ENCODE peak calls at places on chromosomes 16 and 17, in four cellular contexts. O is NT2/D1; Q is NCI-H1436; E is naive thymus-derived CD4-positive, alpha-beta T cell. D is an unnamed sample.

GRCh38 chr16:88070341-88070740 is 119.1 kb downstream of the BANP start:
- DNase-seq in Q (no peak), E (no peak), O (no peak), D (no peak)

GRCh38 chr16:10080031-10080772 is 102.0 kb downstream of the GRIN2A start:
- DNase-seq in E (no peak), Q (no peak), O (peak; percentile 27), D (no peak)

GRCh38 chr17:73231363-73231762 is 30.3 kb downstream of the CPSF4L start:
- DNase-seq in E (peak; percentile 5), O (no peak), Q (no peak), D (no peak)

GRCh38 chr17:80214012-80214877 is 5.9 kb downstream of the SGSH start:
- DNase-seq in Q (no peak), O (no peak), E (no peak), D (no peak)

GRCh38 chr17:1072551-1072961 is 75.6 kb downstream of the TIMM22 start:
- DNase-seq in O (no peak), Q (no peak), E (no peak), D (no peak)

GRCh38 chr16:31130899-31131298 is 4.6 kb downstream of the PRSS8 start:
- DNase-seq in E (no peak), Q (no peak), O (no peak), D (no peak)

GRCh38 chr16:14186007-14186953 is 115.2 kb downstream of the MRTFB start:
- DNase-seq in Q (no peak), O (peak; percentile 20), E (peak; percentile 56), D (peak; percentile 96)

GRCh38 chr16:1645914-1646525 is 32.1 kb upstream of the JPT2 start:
- DNase-seq in O (peak; percentile 9), Q (no peak), E (no peak), D (peak; percentile 35)

GRCh38 chr17:79252886-79253285 is 178.3 kb downstream of the ENGASE start:
- DNase-seq in Q (no peak), O (no peak), E (no peak), D (no peak)

GRCh38 chr17:4658478-4659305 is 17.2 kb upstream of the ALOX15 start:
- DNase-seq in E (no peak), O (no peak), Q (no peak), D (no peak)

GRCh38 chr16:68901910-68902309 is 58.6 kb downstream of the TANGO6 start:
- DNase-seq in Q (no peak), E (no peak), O (no peak), D (no peak)

GRCh38 chr16:24645739-24646645 is 83.5 kb upstream of the TNRC6A start:
- DNase-seq in O (no peak), Q (no peak), E (no peak), D (no peak)

GRCh38 chr17:61005358-61005757 is 327.7 kb downstream of the BCAS3 start:
- DNase-seq in E (no peak), Q (no peak), O (no peak), D (no peak)

GRCh38 chr16:82699711-82700495 is 73.1 kb downstream of the CDH13 start:
- DNase-seq in Q (no peak), O (no peak), E (no peak), D (no peak)

GRCh38 chr16:29114476-29115012 is 129.7 kb downstream of the LAT start:
- DNase-seq in E (no peak), O (no peak), Q (no peak), D (no peak)

GRCh38 chr17:42798011-42798382 is 507 bp downstream of the COA3 start:
- DNase-seq in O (no peak), E (no peak), Q (no peak), D (no peak)

GRCh38 chr17:64081802-64082799 is 47.8 kb downstream of the ERN1 start:
- DNase-seq in O (no peak), Q (peak; percentile 32), E (peak; percentile 36), D (peak; percentile 78)

GRCh38 chr17:65176646-65177409 is 39.7 kb downstream of the RGS9 start:
- DNase-seq in E (no peak), O (no peak), Q (no peak), D (no peak)

GRCh38 chr17:70369296-70369855 is 200.0 kb downstream of the KCNJ2 start:
- DNase-seq in E (no peak), Q (no peak), O (no peak), D (no peak)

GRCh38 chr16:74695450-74696422 is 4.9 kb downstream of the MLKL start:
- DNase-seq in Q (peak; percentile 61), O (peak; percentile 59), E (peak; percentile 63), D (peak; percentile 15)

GRCh38 chr17:56918916-56919315 is 5.1 kb upstream of the TRIM25 start:
- DNase-seq in Q (no peak), O (no peak), E (no peak), D (no peak)

GRCh38 chr17:2192367-2193028 is 111.1 kb downstream of the SMG6 start:
- DNase-seq in O (no peak), Q (no peak), E (peak; percentile 41), D (no peak)

GRCh38 chr16:69927056-69927757 is 23.9 kb upstream of the CLEC18A start:
- DNase-seq in E (no peak), Q (no peak), O (no peak), D (no peak)

GRCh38 chr16:66926171-66926570 is 836 bp upstream of the RRAD start:
- DNase-seq in Q (no peak), E (no peak), O (no peak), D (no peak)

GRCh38 chr16:89161763-89162162 is 9.8 kb upstream of the CDH15 start:
- DNase-seq in Q (no peak), O (no peak), E (no peak), D (no peak)

GRCh38 chr17:40062347-40063033 is at the start of gene THRA:
- DNase-seq in E (peak; percentile 73), Q (peak; percentile 62), O (no peak), D (peak; percentile 56)

GRCh38 chr17:74547736-74548135 is 1.8 kb upstream of the CD300C start:
- DNase-seq in E (no peak), Q (no peak), O (no peak), D (no peak)